ENCODE peak calls at places on chromosomes 6 and 20, in eight cellular contexts. K is psoas muscle, L is CD14-positive monocyte, B is spleen, V is osteocyte, J is astrocyte, M is IMR-90, X is left ventricle myocardium inferior. H is an unnamed sample.

GRCh38 chr6:139882234-139882633 is 507.8 kb upstream of the CITED2 start:
- DNase-seq in V (no peak), B (no peak), M (peak), J (peak), K (no peak), L (no peak), X (no peak), H (no peak)

GRCh38 chr20:37403107-37404033 is 57.4 kb downstream of the SRC start:
- DNase-seq in X (no peak), M (no peak), K (no peak), B (no peak), L (no peak), V (no peak), J (no peak), H (no peak)

GRCh38 chr20:38674178-38675133 is 49.8 kb upstream of the SLC32A1 start:
- DNase-seq in L (no peak), X (no peak), M (peak), K (no peak), V (no peak), J (peak), B (peak), H (peak)

GRCh38 chr6:29834564-29835436 is 7.2 kb downstream of the HLA-G start:
- DNase-seq in B (no peak), X (no peak), L (no peak), V (no peak), K (peak), M (no peak), J (no peak), H (no peak)

GRCh38 chr6:141848029-141848890 is 284.5 kb upstream of the GJE1 start:
- DNase-seq in K (no peak), V (no peak), B (no peak), M (peak), X (no peak), J (peak), L (no peak), H (no peak)

GRCh38 chr6:137904822-137905617 is 38.0 kb downstream of the TNFAIP3 start:
- DNase-seq in L (peak), X (no peak), V (no peak), M (no peak), B (no peak), K (no peak), J (peak), H (no peak)

GRCh38 chr6:15487262-15487661 is 175.6 kb downstream of the DTNBP1 start:
- DNase-seq in M (no peak), V (no peak), J (no peak), K (no peak), L (no peak), B (no peak), X (no peak), H (no peak)

GRCh38 chr6:39029156-39030011 is 19.2 kb upstream of the GLP1R start:
- DNase-seq in J (no peak), X (no peak), L (no peak), M (no peak), K (no peak), B (no peak), V (no peak), H (no peak)

GRCh38 chr20:54680872-54681297 is 205.5 kb downstream of the DOK5 start:
- DNase-seq in V (no peak), B (no peak), M (peak), J (peak), X (no peak), L (no peak), K (no peak), H (no peak)

GRCh38 chr20:3704085-3704484 is 8.3 kb downstream of the SIGLEC1 start:
- DNase-seq in L (no peak), M (no peak), V (no peak), B (peak), J (no peak), K (peak), X (no peak), H (no peak)

GRCh38 chr6:124999105-124999764 is 37.0 kb downstream of the RNF217 start:
- DNase-seq in L (no peak), J (peak), X (no peak), M (no peak), K (no peak), B (no peak), V (no peak), H (no peak)

GRCh38 chr6:149921361-149921760 is 1.6 kb downstream of the RAET1G start:
- DNase-seq in J (no peak), K (peak), M (no peak), L (no peak), B (peak), V (no peak), X (no peak), H (peak)

GRCh38 chr6:18209539-18210197 is 54.4 kb downstream of the KDM1B start:
- DNase-seq in L (no peak), M (no peak), K (no peak), X (no peak), V (no peak), J (no peak), B (no peak), H (no peak)

GRCh38 chr6:27138837-27139752 is 108.4 kb upstream of the PRSS16 start:
- DNase-seq in B (peak), M (peak), J (no peak), K (peak), V (no peak), X (peak), L (no peak), H (peak)

GRCh38 chr6:7234547-7234946 is 78.5 kb downstream of the SSR1 start:
- DNase-seq in B (no peak), M (peak), V (no peak), L (no peak), K (no peak), X (no peak), J (no peak), H (no peak)

GRCh38 chr6:117138920-117139319 is 126.4 kb upstream of the VGLL2 start:
- DNase-seq in X (no peak), K (no peak), B (no peak), J (no peak), V (no peak), M (no peak), L (no peak), H (no peak)

GRCh38 chr6:9901376-9901775 is 513.5 kb downstream of the TFAP2A start:
- DNase-seq in X (no peak), B (no peak), K (no peak), J (no peak), L (no peak), V (no peak), M (no peak), H (no peak)

GRCh38 chr6:84789170-84789569 is 24.8 kb upstream of the TBX18 start:
- DNase-seq in J (no peak), B (no peak), V (no peak), X (no peak), K (no peak), M (no peak), L (no peak), H (no peak)

GRCh38 chr6:84796343-84796742 is 31.9 kb upstream of the TBX18 start:
- DNase-seq in K (no peak), V (no peak), X (no peak), M (no peak), J (no peak), B (no peak), L (no peak), H (no peak)

GRCh38 chr6:84791927-84792326 is 27.5 kb upstream of the TBX18 start:
- DNase-seq in M (no peak), J (no peak), K (no peak), V (no peak), B (no peak), L (no peak), X (no peak), H (no peak)

GRCh38 chr6:84788689-84789088 is 24.3 kb upstream of the TBX18 start:
- DNase-seq in K (no peak), B (no peak), M (no peak), V (no peak), L (no peak), X (no peak), J (no peak), H (no peak)

DNA sequence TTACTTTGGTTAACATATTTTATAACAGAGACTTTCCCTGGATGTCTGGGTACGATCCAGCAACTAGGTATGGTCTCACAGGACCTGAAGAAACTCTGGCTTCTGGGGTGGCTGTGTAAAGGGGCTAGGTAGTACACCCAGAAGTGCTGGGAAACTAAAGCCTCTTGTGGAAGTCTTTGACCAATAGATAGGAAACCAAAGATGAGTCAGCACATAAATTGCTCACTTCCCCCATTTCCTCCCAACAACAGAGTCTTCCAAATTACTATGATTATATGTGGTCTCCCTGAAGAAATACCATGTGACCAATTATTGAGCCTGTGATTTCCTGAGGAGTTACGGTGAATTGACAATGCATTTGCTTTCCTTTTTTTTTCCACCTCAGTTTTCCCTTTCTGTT is 26.8 kb upstream of the TBX18 start:
- DNase-seq in V (no peak), K (no peak), B (no peak), M (no peak), J (no peak), X (no peak), L (no peak), H (no peak)
- TF ChIP-seq CTCF in V (no peak), K (no peak), B (no peak), M (no peak), J (no peak), X (no peak), L (no peak), H (no peak)

GRCh38 chr6:105835373-105835772 is 250.8 kb upstream of the PRDM1 start:
- DNase-seq in V (no peak), X (no peak), B (no peak), M (peak), J (peak), K (no peak), L (no peak), H (no peak)
- TF ChIP-seq CTCF in V (peak), X (peak), B (no peak), M (peak), J (peak), K (no peak), L (peak), H (peak)

DNA sequence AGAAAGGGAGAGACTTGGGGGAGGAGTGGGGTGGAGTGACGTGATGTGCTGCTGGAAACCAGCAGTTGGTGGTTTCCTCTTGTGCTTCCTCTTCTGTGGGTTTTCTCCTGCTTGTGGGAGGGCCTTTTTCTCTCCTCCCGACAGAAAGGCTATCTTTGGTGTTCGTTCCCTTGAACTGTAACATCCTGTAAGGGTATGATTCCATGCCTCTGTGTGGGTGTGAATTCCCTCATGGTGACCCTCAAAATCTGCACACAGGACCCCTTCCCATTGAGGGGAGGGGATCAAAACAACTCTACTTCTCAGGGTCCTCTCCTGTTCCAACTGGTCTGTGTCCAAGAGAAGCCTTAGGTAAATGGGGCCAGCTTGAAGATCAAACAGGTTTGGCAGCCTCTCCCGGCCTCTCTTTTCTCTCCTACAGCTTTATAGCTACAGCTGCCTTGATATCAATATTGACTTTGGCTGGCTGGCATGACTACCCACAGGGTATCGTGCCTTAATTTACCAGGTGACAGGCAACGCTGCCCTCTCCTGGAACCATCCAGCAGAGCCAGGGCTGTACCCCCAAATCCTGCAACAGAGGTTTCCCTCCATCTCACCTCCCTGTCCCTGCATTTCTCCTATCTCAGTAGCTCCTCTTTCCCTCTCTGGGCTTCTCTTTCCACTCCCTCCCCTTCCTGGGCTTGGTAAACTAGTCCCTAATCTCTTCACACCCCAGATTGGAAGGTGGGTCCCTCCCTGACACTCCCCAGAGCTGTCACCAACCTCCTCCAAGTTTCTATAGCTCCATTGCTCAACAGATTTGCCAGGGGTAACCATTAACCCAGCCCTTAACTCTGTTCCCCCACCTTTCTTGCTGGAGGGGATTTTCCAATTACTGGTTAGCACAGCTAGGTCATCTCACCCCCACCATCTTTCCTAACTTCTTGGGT is 1.5 kb upstream of the MSH5 start:
- DNase-seq in V (no peak), L (peak), M (peak), K (no peak), J (peak), X (no peak), B (peak), H (no peak)
- TF ChIP-seq CTCF in V (peak), L (no peak), M (peak), K (no peak), J (no peak), X (no peak), B (peak), H (peak)

DNA sequence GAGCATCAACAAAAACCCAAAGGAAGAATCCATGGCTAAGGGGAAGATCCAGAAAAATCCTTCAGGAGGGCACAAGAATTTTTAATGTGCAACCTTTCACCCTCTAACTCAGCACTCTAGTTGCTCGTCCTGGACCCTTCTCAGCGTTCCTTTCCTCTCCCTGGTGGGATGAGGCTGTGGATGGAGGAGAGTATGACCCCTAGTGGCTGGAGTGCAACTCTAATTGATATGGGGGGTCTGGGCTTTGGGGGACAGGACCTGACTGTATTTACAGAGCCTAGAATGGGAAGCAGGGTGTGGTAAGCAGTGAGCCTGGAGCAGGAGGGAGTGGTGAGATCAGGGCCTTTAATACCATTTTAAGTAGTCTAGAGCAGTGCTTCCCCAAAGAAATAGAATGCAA is 83.9 kb upstream of the CEP85L start:
- DNase-seq in X (no peak), M (no peak), B (no peak), V (no peak), L (no peak), K (no peak), J (no peak), H (no peak)
- TF ChIP-seq CTCF in X (peak), M (peak), B (peak), V (peak), L (no peak), K (peak), J (peak), H (peak)

GRCh38 chr6:11622156-11622555 is 84.6 kb downstream of the TMEM170B start:
- DNase-seq in L (no peak), K (no peak), J (no peak), B (no peak), X (no peak), V (no peak), M (no peak), H (no peak)

GRCh38 chr6:11616200-11616611 is 78.7 kb downstream of the TMEM170B start:
- DNase-seq in M (peak), X (no peak), J (peak), B (no peak), V (no peak), K (no peak), L (no peak), H (no peak)

GRCh38 chr6:11615214-11615602 is 77.7 kb downstream of the TMEM170B start:
- DNase-seq in B (no peak), J (peak), X (no peak), K (no peak), M (peak), V (no peak), L (no peak), H (no peak)

GRCh38 chr6:11621119-11621518 is 83.6 kb downstream of the TMEM170B start:
- DNase-seq in B (no peak), K (no peak), J (no peak), L (no peak), M (no peak), X (no peak), V (no peak), H (no peak)

DNA sequence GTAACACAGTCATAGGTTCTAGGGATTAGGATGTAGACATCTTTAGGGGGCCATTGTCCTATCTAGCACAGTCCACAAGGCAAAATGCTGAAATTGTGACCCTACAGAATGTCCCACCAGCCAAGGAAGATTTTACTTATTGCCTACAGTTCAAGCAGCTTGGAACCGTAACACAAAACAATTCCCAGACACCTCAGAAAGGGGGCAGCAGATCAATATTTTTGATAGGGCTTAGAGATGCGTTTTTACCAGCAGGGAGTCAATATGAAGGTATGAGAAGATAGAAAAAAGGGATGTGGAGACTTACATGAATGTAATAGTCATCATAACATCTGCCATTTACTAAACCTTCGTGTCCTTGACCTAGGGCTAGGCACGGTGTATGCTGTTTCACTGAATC is 81.0 kb downstream of the TMEM170B start:
- DNase-seq in B (no peak), X (no peak), K (no peak), J (no peak), V (no peak), M (peak), L (no peak), H (no peak)
- TF ChIP-seq CTCF in B (no peak), X (peak), K (no peak), J (peak), V (peak), M (peak), L (no peak), H (peak)